ENCODE peak calls at places on chromosomes 13 and 19, in eight cellular contexts. L is A549, T is OCI-LY7, K is heart right ventricle, S is kidney, Q is Peyer's patch, Z is hepatocyte, C is IMR-90. P is an unnamed sample.

GRCh38 chr13:30880756-30881155 is 25.3 kb upstream of the MEDAG start:
- DNase-seq in C (peak), K (no peak), Z (peak), L (peak), T (no peak), Q (no peak), S (no peak), P (peak)

GRCh38 chr19:20179946-20180345 is 12.9 kb downstream of the ZNF486 start:
- DNase-seq in Q (no peak), Z (no peak), C (no peak), S (no peak), T (no peak), K (no peak), L (no peak), P (no peak)

GRCh38 chr13:72204291-72204690 is 337.3 kb upstream of the DACH1 start:
- DNase-seq in L (no peak), C (no peak), Z (no peak), K (no peak), Q (no peak), T (no peak), S (no peak), P (no peak)

GRCh38 chr19:52206481-52206880 is 16.6 kb downstream of the PPP2R1A start:
- DNase-seq in S (no peak), Q (no peak), T (no peak), L (no peak), K (peak), C (no peak), Z (no peak), P (no peak)

GRCh38 chr19:53872762-53873161 is 5.1 kb downstream of the MYADM start:
- DNase-seq in S (no peak), T (no peak), K (no peak), C (no peak), Q (no peak), Z (no peak), L (no peak), P (no peak)

GRCh38 chr13:52665325-52665724 is 12.7 kb downstream of the SUGT1 start:
- DNase-seq in S (no peak), C (peak), L (peak), K (no peak), Z (peak), T (peak), Q (no peak), P (no peak)

GRCh38 chr13:108779308-108779707 is 149.9 kb downstream of the MYO16 start:
- DNase-seq in L (no peak), T (no peak), Q (no peak), S (no peak), K (no peak), C (no peak), Z (no peak), P (no peak)

GRCh38 chr13:43915451-43915850 is 35.7 kb downstream of the LACC1 start:
- DNase-seq in Q (no peak), Z (no peak), C (peak), S (no peak), L (no peak), T (no peak), K (no peak), P (no peak)

GRCh38 chr19:33668968-33669367 is 47.2 kb downstream of the CHST8 start:
- DNase-seq in C (no peak), T (no peak), K (no peak), L (no peak), Z (no peak), S (no peak), Q (peak), P (peak)

GRCh38 chr19:28148554-28148953 is 1064.4 kb downstream of the UQCRFS1 start:
- DNase-seq in L (no peak), S (no peak), T (no peak), K (no peak), C (no peak), Z (no peak), Q (no peak), P (no peak)

GRCh38 chr13:27211771-27212364 is 39.5 kb upstream of the RPL21 start:
- DNase-seq in Q (no peak), T (no peak), S (peak), L (no peak), K (no peak), C (peak), Z (no peak), P (no peak)

GRCh38 chr13:102846261-102847015 is 606 bp downstream of the ERCC5 start:
- DNase-seq in Q (peak), L (peak), T (peak), K (peak), S (peak), C (peak), Z (peak), P (peak)

GRCh38 chr13:22800726-22801401 is 379.9 kb upstream of the SGCG start:
- DNase-seq in C (peak), L (no peak), K (peak), Q (no peak), S (no peak), T (no peak), Z (no peak), P (no peak)

GRCh38 chr13:99871249-99871898 is 100.2 kb downstream of the ZIC5 start:
- DNase-seq in T (peak), K (no peak), S (no peak), Z (no peak), C (no peak), L (no peak), Q (no peak), P (no peak)

GRCh38 chr13:53064721-53065120 is 36.1 kb downstream of the OLFM4 start:
- DNase-seq in K (peak), C (no peak), Z (peak), Q (no peak), T (no peak), S (no peak), L (no peak), P (no peak)

GRCh38 chr13:41384749-41385503 is 72.4 kb upstream of the RGCC start:
- DNase-seq in Q (no peak), T (peak), K (no peak), Z (no peak), S (no peak), L (no peak), C (peak), P (no peak)

GRCh38 chr13:39110518-39111097 is 72.4 kb downstream of the NHLRC3 start:
- DNase-seq in Q (no peak), C (no peak), Z (no peak), S (no peak), K (no peak), T (no peak), L (no peak), P (no peak)

GRCh38 chr19:5719274-5719960 is 529 bp downstream of the LONP1 start:
- DNase-seq in Q (peak), L (no peak), K (no peak), Z (no peak), S (peak), C (peak), T (peak), P (no peak)

GRCh38 chr13:42174344-42175162 is 97.4 kb upstream of the AKAP11 start:
- DNase-seq in Z (peak), K (no peak), S (no peak), L (no peak), Q (no peak), C (peak), T (no peak), P (no peak)

GRCh38 chr13:49086711-49087110 is 111.0 kb downstream of the FNDC3A start:
- DNase-seq in S (no peak), L (no peak), T (no peak), Z (no peak), K (no peak), C (peak), Q (no peak), P (no peak)

GRCh38 chr19:12364391-12365093 is 941 bp downstream of the ZNF442 start:
- DNase-seq in Q (no peak), S (peak), C (peak), Z (peak), T (no peak), K (peak), L (no peak), P (no peak)

GRCh38 chr19:53795019-53795418 is 29.1 kb downstream of the NLRP12 start:
- DNase-seq in Q (no peak), S (no peak), T (no peak), Z (no peak), L (no peak), C (no peak), K (no peak), P (no peak)

GRCh38 chr19:33963514-33963913 is 166.8 kb downstream of the KCTD15 start:
- DNase-seq in S (no peak), K (no peak), L (no peak), Q (no peak), C (no peak), Z (no peak), T (no peak), P (no peak)

GRCh38 chr19:57231686-57232085 is 863 bp downstream of the AURKC start:
- DNase-seq in C (no peak), T (no peak), K (no peak), Q (peak), S (no peak), L (no peak), Z (no peak), P (no peak)

GRCh38 chr19:39470724-39471339 is 9.8 kb upstream of the TIMM50 start:
- DNase-seq in C (peak), Q (no peak), K (no peak), Z (no peak), T (no peak), S (no peak), L (no peak), P (no peak)

GRCh38 chr13:44573790-44574465 is 2.2 kb downstream of the TSC22D1 start:
- DNase-seq in L (peak), S (no peak), Z (peak), T (peak), Q (no peak), K (no peak), C (peak), P (peak)

GRCh38 chr19:11404588-11405258 is 14.4 kb downstream of the RGL3 start:
- DNase-seq in Q (no peak), S (no peak), C (no peak), L (no peak), K (no peak), T (no peak), Z (peak), P (no peak)

GRCh38 chr19:29098863-29099481 is 114.0 kb downstream of the UQCRFS1 start:
- DNase-seq in T (no peak), L (peak), Z (peak), Q (peak), K (peak), C (peak), S (peak), P (peak)

GRCh38 chr19:2315818-2316353 is 7.9 kb upstream of the LINGO3 start:
- DNase-seq in S (no peak), Q (peak), Z (peak), L (no peak), T (peak), C (peak), K (peak), P (no peak)

GRCh38 chr13:113863511-113864302 is at the start of gene GAS6:
- DNase-seq in T (no peak), Q (peak), S (peak), C (no peak), Z (peak), K (peak), L (peak), P (peak)

GRCh38 chr13:65725001-65725400 is 1505.1 kb downstream of the PCDH9 start:
- DNase-seq in L (no peak), C (peak), Q (no peak), S (no peak), T (no peak), K (no peak), Z (no peak), P (no peak)

GRCh38 chr13:43698743-43699142 is 88.0 kb downstream of the ENOX1 start:
- DNase-seq in L (no peak), T (no peak), Z (peak), K (no peak), S (no peak), C (peak), Q (no peak), P (no peak)

GRCh38 chr19:13162749-13163608 is 12.8 kb downstream of the IER2 start:
- DNase-seq in Z (peak), S (peak), K (peak), C (peak), T (peak), L (no peak), Q (peak), P (peak)

GRCh38 chr19:10105241-10106099 is 692 bp upstream of the PPAN start:
- DNase-seq in L (no peak), K (no peak), T (peak), S (no peak), C (no peak), Q (peak), Z (no peak), P (no peak)

GRCh38 chr13:61162636-61163035 is 253.0 kb downstream of the PCDH20 start:
- DNase-seq in T (no peak), Q (no peak), S (no peak), Z (no peak), C (no peak), L (no peak), K (no peak), P (no peak)

GRCh38 chr19:4518345-4519171 is at the start of gene PLIN4:
- DNase-seq in K (peak), Z (no peak), S (no peak), L (no peak), T (no peak), Q (no peak), C (peak), P (no peak)

GRCh38 chr13:77580748-77581147 is 45.2 kb downstream of the SCEL start:
- DNase-seq in C (no peak), T (no peak), S (no peak), Q (no peak), L (no peak), K (no peak), Z (no peak), P (no peak)

DNA sequence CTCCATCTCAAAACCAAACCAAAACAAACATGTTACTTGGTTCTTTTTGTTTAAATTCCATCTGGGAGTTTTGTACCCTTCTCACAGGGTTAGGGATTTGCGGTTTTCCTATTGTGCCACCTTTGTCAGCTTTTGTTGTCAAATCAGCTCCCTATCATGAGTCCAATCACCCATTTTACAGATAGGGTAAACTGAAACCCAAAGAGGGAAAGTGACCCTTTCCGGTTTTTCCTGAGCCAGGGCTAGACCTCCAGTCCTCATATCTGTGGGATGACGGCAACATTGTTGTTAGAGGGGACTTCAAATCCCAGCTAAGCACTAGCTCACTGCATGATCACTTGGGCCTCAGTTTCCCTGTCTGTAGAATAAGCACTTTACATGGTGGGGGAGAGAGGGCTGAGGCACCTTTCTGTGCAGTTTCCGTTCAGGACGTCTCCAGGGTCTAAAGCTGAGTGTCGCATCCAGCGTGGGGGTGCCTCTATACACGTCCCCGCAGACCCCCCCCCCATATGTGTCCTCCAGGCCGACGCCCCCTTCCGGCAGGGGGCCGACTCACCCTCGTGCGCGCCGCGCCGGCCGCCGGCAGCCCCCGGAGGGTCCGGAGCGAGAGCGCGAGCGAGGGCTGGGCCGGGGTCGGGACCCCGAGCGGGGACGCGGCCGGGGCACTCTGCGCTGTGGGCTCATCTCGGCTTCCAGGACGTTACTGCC is 3.9 kb downstream of the CCDC194 start:
- DNase-seq in C (no peak), L (no peak), Z (no peak), Q (no peak), K (no peak), T (no peak), S (no peak), P (no peak)
- TF ChIP-seq CTCF in C (peak), L (no peak), Z (no peak), Q (no peak), K (no peak), T (no peak), S (no peak), P (no peak)

GRCh38 chr13:33508060-33508459 is 222.5 kb upstream of the STARD13 start:
- DNase-seq in T (no peak), Q (no peak), Z (no peak), L (no peak), K (no peak), C (no peak), S (no peak), P (no peak)

GRCh38 chr13:33510350-33510749 is 224.8 kb upstream of the STARD13 start:
- DNase-seq in Z (no peak), S (no peak), L (no peak), T (no peak), Q (no peak), K (no peak), C (no peak), P (no peak)

GRCh38 chr13:33512880-33513554 is 227.5 kb upstream of the STARD13 start:
- DNase-seq in Q (no peak), S (no peak), Z (no peak), C (peak), L (no peak), T (no peak), K (no peak), P (no peak)

GRCh38 chr13:33514362-33514761 is 228.8 kb upstream of the STARD13 start:
- DNase-seq in C (no peak), Q (no peak), L (no peak), K (no peak), Z (no peak), T (peak), S (peak), P (no peak)

DNA sequence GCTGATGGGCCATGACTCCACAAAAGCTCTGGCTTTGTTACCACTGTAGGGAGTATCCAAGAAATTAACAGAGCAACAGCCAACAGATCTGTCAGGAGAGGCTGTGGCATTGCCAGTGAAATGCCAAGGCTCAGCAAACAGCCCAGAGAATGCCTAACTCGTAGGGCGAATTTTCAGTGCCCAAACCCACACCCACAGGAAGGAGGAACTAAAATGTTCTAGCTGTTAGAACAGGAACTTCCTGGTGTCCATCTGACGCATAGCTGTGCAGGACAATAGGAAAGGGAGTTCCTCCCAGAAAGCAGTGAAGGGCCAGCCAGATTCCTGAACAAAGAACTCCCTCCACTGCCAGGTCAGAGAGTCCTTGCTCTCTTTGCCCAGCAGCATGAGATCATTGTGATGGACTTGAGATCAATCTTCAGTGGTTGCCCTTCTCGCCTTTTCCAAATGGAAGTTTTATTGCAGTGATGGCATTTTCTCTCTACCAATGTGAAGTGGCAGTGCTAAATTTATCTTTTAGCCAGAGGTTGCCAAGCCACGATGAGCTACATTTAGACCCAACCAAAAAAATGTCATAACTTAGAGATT is 224.2 kb upstream of the STARD13 start:
- DNase-seq in C (no peak), L (no peak), Q (peak), S (peak), K (peak), T (no peak), Z (no peak), P (peak)
- H3K27ac ChIP-seq in C (no peak), L (no peak), Q (peak), S (peak), K (peak), T (no peak), Z (no peak), P (peak)

DNA sequence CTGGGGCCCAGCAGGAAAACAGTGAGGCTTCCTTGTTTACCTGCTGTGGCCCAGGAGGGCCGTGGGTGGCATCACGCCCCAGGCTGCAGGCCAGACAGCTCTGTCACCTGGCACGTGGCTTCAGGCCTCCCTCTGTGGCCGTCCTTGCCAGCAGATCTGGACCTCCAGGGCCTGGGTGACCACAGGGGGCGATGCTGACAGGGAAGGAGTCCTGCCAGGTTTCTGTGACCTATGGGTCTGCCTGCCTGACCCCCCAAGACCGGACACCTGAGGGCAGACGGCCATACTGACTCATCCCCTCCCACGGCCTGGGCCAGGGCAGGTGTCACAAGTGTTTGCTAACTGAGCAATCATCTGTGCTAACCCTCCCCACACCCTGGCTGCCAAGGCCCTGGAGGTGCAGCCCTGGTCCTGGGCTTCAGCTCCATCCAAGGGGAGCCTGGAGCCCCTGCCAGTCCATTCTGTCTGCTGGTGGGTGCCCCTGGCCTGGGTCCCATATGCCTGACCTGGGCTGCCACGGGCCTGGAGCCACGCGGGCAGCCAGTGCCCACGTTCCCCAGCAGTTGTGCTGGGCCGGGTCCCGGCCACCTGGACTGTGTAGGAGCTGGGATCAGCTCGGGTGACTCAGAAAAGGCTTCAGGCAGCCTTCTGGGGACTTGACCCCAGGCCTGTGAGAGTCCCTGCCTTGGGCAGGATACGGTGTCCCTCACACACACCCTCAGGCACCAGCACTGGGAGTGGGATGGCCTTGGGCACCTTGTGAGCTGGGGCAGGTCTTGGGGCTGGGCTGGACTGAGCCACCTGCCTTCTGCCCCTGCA is 3.7 kb downstream of the CDC34 start:
- DNase-seq in L (no peak), K (no peak), Z (no peak), S (peak), Q (no peak), T (no peak), C (no peak), P (no peak)
- TF ChIP-seq CTCF in L (no peak), K (peak), Z (no peak), S (no peak), Q (no peak), T (no peak), C (peak), P (no peak)

DNA sequence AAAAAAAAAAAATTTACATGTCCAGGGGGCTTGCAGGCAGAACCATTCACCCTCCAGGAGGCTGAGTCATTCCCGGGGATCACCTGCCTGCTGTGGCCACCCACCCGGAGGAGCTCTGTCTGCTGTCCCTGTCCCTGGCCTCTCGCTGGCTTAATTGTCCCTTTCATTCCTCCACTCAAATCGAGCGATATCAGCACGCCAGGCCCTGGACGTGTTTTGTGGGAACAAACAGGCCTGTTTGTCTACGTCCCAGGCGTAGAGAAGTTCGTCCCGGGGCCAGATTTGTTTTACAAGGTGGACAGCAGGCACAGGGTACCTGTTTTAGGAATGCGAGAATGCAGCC is 21.2 kb downstream of the SULT2B1 start:
- DNase-seq in L (no peak), C (no peak), T (no peak), Q (no peak), Z (no peak), S (no peak), K (no peak), P (no peak)
- H3K27ac ChIP-seq in L (peak), C (no peak), T (no peak), Q (no peak), Z (peak), S (no peak), K (peak), P (no peak)

GRCh38 chr13:111046590-111047141 is 68.4 kb upstream of the ARHGEF7 start:
- DNase-seq in C (peak), Q (no peak), Z (no peak), S (no peak), T (no peak), K (peak), L (no peak), P (peak)
- TF ChIP-seq CTCF in C (peak), Q (no peak), Z (no peak), S (peak), T (peak), K (peak), L (no peak), P (no peak)

P was measured in coronary artery.